ENCODE peak calls at places on chromosomes 11 and 22, in four cellular contexts. N is tibial artery, U is progenitor cell of endocrine pancreas, D is fibroblast of pulmonary artery. P is an unnamed sample.

GRCh38 chr11:41456288-41456687 is 3.2 kb downstream of the LRRC4C start:
- DNase-seq in U (no peak), N (no peak), D (no peak), P (no peak)

GRCh38 chr11:65879622-65880021 is at the start of gene CTSW:
- DNase-seq in N (no peak), D (no peak), U (no peak), P (no peak)

GRCh38 chr11:101914349-101914736 is 467 bp upstream of the CEP126 start:
- DNase-seq in U (no peak), D (no peak), N (no peak), P (no peak)

GRCh38 chr11:123209591-123209990 is 14.5 kb upstream of the CLMP start:
- DNase-seq in D (no peak), N (no peak), U (no peak), P (no peak)

GRCh38 chr11:65112551-65113360 is 1.1 kb downstream of the TM7SF2 start:
- DNase-seq in D (peak), N (no peak), U (peak), P (no peak)

GRCh38 chr22:36472689-36473088 is 8.8 kb downstream of the TXN2 start:
- DNase-seq in N (no peak), U (no peak), D (no peak), P (no peak)

GRCh38 chr11:2147391-2147790 is 8.2 kb upstream of the IGF2 start:
- DNase-seq in U (no peak), D (no peak), N (no peak), P (no peak)

GRCh38 chr11:87466228-87466627 is 428.5 kb downstream of the TMEM135 start:
- DNase-seq in N (no peak), D (no peak), U (no peak), P (no peak)

GRCh38 chr11:79363861-79364378 is 76.9 kb downstream of the TENM4 start:
- DNase-seq in U (no peak), D (no peak), N (no peak), P (no peak)

GRCh38 chr11:126900349-126900748 is 100.2 kb downstream of the KIRREL3 start:
- DNase-seq in N (no peak), D (no peak), U (no peak), P (no peak)

GRCh38 chr11:100574894-100575769 is 112.0 kb upstream of the ARHGAP42 start:
- DNase-seq in U (no peak), D (peak), N (no peak), P (no peak)

GRCh38 chr22:46262449-46263207 is 515 bp downstream of the PKDREJ start:
- DNase-seq in N (peak), D (peak), U (peak), P (no peak)

GRCh38 chr11:134664447-134664846 is 252.4 kb upstream of the B3GAT1 start:
- DNase-seq in N (no peak), D (no peak), U (no peak), P (peak)

GRCh38 chr11:38254849-38255248 is 1656.8 kb upstream of the RAG2 start:
- DNase-seq in D (no peak), N (no peak), U (no peak), P (no peak)

GRCh38 chr22:35092146-35092805 is 26.3 kb downstream of the ISX start:
- DNase-seq in D (no peak), U (no peak), N (no peak), P (no peak)

GRCh38 chr11:77411238-77411637 is 62.7 kb downstream of the PAK1 start:
- DNase-seq in D (peak), N (peak), U (no peak), P (no peak)

GRCh38 chr22:20566420-20567260 is 59.2 kb downstream of the MED15 start:
- DNase-seq in U (no peak), N (no peak), D (peak), P (no peak)

GRCh38 chr11:6992026-6992425 is 28.1 kb downstream of the ZNF214 start:
- DNase-seq in U (no peak), N (no peak), D (peak), P (no peak)

GRCh38 chr11:17645190-17645970 is 74.0 kb upstream of the MYOD1 start:
- DNase-seq in D (no peak), N (no peak), U (no peak), P (no peak)

GRCh38 chr11:15145151-15145550 is 30.4 kb downstream of the INSC start:
- DNase-seq in D (no peak), N (no peak), U (no peak), P (no peak)

GRCh38 chr11:6523253-6523652 is 26.2 kb downstream of the DNHD1 start:
- DNase-seq in N (no peak), D (peak), U (no peak), P (no peak)

GRCh38 chr11:126080206-126080941 is 17.7 kb upstream of the CDON start:
- DNase-seq in U (no peak), N (no peak), D (no peak), P (no peak)

GRCh38 chr11:115676768-115677167 is 172.6 kb upstream of the CADM1 start:
- DNase-seq in N (no peak), D (no peak), U (no peak), P (no peak)

GRCh38 chr11:134488913-134489312 is 76.9 kb upstream of the B3GAT1 start:
- DNase-seq in D (no peak), N (peak), U (no peak), P (no peak)

GRCh38 chr11:129813216-129813791 is 2.3 kb upstream of the TMEM45B start:
- DNase-seq in N (no peak), U (no peak), D (no peak), P (no peak)

GRCh38 chr11:2655834-2656622 is 43.8 kb downstream of the KCNQ1OT1 start:
- DNase-seq in U (no peak), N (no peak), D (no peak), P (no peak)

GRCh38 chr11:76233936-76234703 is 27.8 kb upstream of the WNT11 start:
- DNase-seq in U (no peak), N (peak), D (peak), P (no peak)

GRCh38 chr22:19055801-19056200 is 66.4 kb downstream of the DGCR2 start:
- DNase-seq in D (no peak), N (no peak), U (no peak), P (peak)

GRCh38 chr11:32529994-32530588 is 53.5 kb upstream of the EIF3M start:
- DNase-seq in N (no peak), D (no peak), U (no peak), P (no peak)

GRCh38 chr22:44940121-44940520 is 69.7 kb downstream of the PHF21B start:
- DNase-seq in D (no peak), N (no peak), U (no peak), P (no peak)

GRCh38 chr11:74288911-74289310 is 22.5 kb downstream of the P4HA3 start:
- DNase-seq in N (no peak), U (no peak), D (peak), P (no peak)

GRCh38 chr11:69141742-69142141 is 14.0 kb upstream of the SMIM38 start:
- DNase-seq in U (no peak), N (no peak), D (no peak), P (no peak)

GRCh38 chr11:102171101-102171500 is 60.9 kb downstream of the YAP1 start:
- DNase-seq in D (peak), U (no peak), N (no peak), P (no peak)

GRCh38 chr11:57711414-57712255 is at the start of gene MED19:
- DNase-seq in D (peak), N (peak), U (peak), P (peak)

GRCh38 chr11:69702239-69702668 is 1.6 kb downstream of the FGF19 start:
- DNase-seq in U (no peak), N (no peak), D (no peak), P (peak)

GRCh38 chr22:44575344-44576268 is 77.6 kb upstream of the RTL6 start:
- DNase-seq in D (no peak), U (no peak), N (no peak), P (peak)

GRCh38 chr11:116426761-116427160 is 346.0 kb downstream of the BUD13 start:
- DNase-seq in D (no peak), U (no peak), N (no peak), P (no peak)

GRCh38 chr11:48669146-48669545 is 180.6 kb downstream of the OR4A47 start:
- DNase-seq in D (no peak), N (no peak), U (no peak), P (no peak)

DNA sequence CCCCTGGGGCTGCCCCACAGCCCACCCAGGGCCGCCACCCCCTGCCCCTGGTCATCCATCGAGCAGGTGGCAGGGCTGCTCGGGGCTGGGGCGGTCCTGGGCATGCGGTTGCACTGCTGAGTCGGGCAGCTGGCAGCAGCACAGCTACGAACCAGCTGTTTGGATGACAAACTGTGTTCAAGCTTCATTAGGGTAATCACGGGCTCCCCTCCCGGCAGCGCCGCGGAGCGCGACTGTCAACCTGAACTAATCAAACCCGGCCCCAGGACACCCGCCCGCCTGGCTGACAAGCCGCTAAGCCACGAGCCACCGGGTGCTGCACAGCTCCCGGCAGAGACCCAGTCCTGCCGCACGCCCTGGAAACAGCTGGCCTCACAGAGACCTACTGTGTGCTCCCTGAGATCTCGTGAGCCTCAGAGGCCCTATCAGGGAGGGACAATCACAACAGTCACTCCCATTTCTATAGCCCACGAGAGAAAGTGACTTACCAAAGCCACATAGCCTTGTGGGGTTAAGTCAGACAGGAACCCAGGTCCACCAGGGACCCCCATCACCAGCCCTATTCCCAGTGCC is 60.6 kb upstream of the TCF20 start:
- DNase-seq in N (no peak), U (no peak), D (no peak), P (no peak)
- TF ChIP-seq CTCF in N (no peak), U (no peak), D (no peak), P (no peak)

DNA sequence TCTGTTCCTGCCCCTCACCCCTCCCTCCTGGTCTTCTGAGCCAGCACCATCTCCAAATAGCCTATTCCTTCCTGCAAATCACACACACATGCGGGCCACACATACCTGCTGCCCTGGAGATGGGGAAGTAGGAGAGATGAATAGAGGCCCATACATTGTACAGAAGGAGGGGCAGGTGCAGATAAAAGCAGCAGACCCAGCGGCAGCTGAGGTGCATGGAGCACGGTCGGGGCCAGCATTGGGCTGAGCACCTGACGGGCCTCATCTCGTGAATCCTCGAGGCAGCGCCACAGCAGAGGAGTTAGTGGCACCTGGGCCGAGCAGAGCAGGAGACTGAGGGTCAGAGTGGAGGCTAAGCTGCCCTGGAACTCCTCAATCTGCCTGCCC is 941.8 kb downstream of the BRD1 start:
- DNase-seq in D (no peak), U (no peak), N (no peak), P (peak)
- TF ChIP-seq CTCF in D (no peak), U (no peak), N (no peak), P (no peak)

DNA sequence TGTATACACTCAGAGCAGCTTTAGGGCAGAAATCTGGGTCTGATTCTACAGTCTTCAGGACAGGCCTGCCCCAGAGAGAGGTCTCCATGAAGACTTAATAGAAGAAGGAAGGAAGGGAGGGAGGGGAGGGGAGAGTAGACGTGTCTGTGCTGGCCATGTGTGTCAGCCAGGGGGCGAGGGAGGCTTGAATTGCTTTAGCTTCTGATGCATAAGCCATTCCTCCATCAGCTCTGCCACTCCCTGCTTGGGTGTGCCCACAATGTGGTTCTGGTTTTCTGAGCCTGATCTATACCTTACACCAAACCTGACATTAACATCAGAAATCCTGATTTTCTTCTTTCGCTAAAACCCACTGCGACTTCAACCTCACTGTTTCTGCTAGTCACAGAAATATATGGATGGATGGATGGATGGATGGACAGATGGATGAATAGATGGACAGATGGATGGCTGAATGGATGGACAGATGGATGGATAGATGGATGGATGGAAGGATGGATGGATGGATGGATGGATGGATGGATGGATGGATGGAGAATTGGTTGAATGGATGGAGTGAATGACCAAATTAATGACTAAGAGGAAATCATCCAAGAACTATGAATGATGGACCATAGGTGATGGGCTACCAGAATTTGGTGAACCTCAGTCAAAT is 56.5 kb upstream of the PRDM11 start:
- DNase-seq in D (peak), N (no peak), U (no peak), P (no peak)
- TF ChIP-seq CTCF in D (peak), N (no peak), U (peak), P (peak)

GRCh38 chr11:114250180-114250579 is 46.0 kb upstream of the NNMT start:
- DNase-seq in D (no peak), U (no peak), N (no peak), P (no peak)

GRCh38 chr11:114244995-114245394 is 51.2 kb upstream of the NNMT start:
- DNase-seq in N (no peak), U (no peak), D (no peak), P (no peak)

GRCh38 chr11:114243461-114244372 is 52.5 kb upstream of the NNMT start:
- DNase-seq in N (no peak), U (no peak), D (no peak), P (no peak)

GRCh38 chr11:114247070-114247789 is 49.0 kb upstream of the NNMT start:
- DNase-seq in N (no peak), D (no peak), U (no peak), P (no peak)

DNA sequence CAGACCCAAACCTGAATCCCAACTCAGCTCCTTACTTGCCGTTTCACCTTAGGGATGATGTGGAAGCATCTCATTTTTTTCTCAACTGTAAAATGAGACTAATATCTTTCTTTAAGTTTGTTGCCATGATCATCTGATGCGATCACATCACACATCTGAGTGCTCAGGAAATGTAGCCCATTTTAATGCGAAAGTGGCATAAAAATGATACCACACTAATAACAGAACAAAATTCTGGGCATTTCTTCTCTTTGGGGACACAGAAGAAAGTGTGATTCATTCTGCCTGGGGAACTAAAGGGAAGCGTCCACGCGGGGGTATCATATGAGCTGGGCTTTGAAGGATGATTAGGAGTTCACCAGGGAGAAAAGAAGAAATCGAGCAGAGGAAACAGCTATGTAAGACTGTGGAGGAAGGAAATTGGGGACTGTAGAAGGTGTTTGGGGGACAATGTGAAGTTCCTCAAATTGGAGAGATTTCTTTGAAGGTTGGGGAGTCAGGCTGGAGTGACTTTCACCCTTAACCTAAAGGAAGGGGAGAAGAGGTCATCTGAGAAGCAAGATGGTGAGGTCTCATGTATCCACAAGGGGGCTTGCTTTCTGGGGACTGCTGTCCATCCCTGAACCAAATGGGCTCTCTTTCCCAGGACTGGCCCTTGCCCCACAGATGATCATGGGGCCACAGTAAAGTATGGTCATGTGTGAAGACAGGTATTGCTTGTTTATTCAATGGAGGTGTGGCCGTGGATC is 49.7 kb upstream of the NNMT start:
- DNase-seq in D (no peak), N (no peak), U (no peak), P (no peak)
- TF ChIP-seq CTCF in D (no peak), N (no peak), U (peak), P (no peak)

GRCh38 chr11:67288452-67289225 is 464 bp upstream of the ANKRD13D start:
- DNase-seq in N (peak), D (peak), U (peak), P (peak)
- TF ChIP-seq CTCF in N (no peak), D (no peak), U (peak), P (peak)

GRCh38 chr22:27416553-27417427 is 384.8 kb downstream of the MN1 start:
- DNase-seq in N (peak), U (no peak), D (peak), P (no peak)
- TF ChIP-seq CTCF in N (no peak), U (no peak), D (peak), P (no peak)

P was measured in type B pancreatic cell.